ENCODE peak calls at places on chromosome 10, in six cellular contexts. J is Calu3, T is left ventricle myocardium inferior, M is progenitor cell of endocrine pancreas, V is lower leg skin, D is B cell. Q is an unnamed sample.

GRCh38 chr10:44963772-44964633 is 4.4 kb downstream of the RASSF4 start:
- DNase-seq in J (peak), T (peak), M (no peak), V (no peak), D (no peak), Q (peak)

GRCh38 chr10:18659784-18660561 is 742 bp downstream of the ARL5B start:
- DNase-seq in J (peak), T (no peak), M (no peak), V (no peak), D (no peak), Q (peak)

GRCh38 chr10:21030096-21030495 is 133.0 kb upstream of the NEBL start:
- DNase-seq in J (peak), T (no peak), M (no peak), V (no peak), D (no peak), Q (no peak)

GRCh38 chr10:113095419-113095818 is 145.4 kb downstream of the TCF7L2 start:
- DNase-seq in J (no peak), T (no peak), M (no peak), V (no peak), D (no peak), Q (no peak)

GRCh38 chr10:76879116-76879706 is 758.4 kb downstream of the KCNMA1 start:
- DNase-seq in J (no peak), T (no peak), M (no peak), V (no peak), D (no peak), Q (no peak)

GRCh38 chr10:6920072-6921019 is 340.3 kb upstream of the PRKCQ start:
- DNase-seq in J (peak), T (peak), M (peak), V (peak), D (peak), Q (peak)

GRCh38 chr10:113680172-113681111 is 730 bp downstream of the CASP7 start:
- DNase-seq in J (peak), T (peak), M (no peak), V (peak), D (peak), Q (peak)

GRCh38 chr10:132129431-132129830 is 57.3 kb upstream of the DPYSL4 start:
- DNase-seq in J (no peak), T (peak), M (no peak), V (no peak), D (no peak), Q (no peak)

GRCh38 chr10:36462194-36462593 is 663.2 kb upstream of the ANKRD30A start:
- DNase-seq in J (no peak), T (no peak), M (no peak), V (peak), D (no peak), Q (no peak)

GRCh38 chr10:25222085-25222660 is 47.4 kb downstream of the GPR158 start:
- DNase-seq in J (no peak), T (no peak), M (no peak), V (no peak), D (no peak), Q (no peak)

GRCh38 chr10:25231751-25232150 is 57.0 kb downstream of the GPR158 start:
- DNase-seq in J (no peak), T (no peak), M (no peak), V (no peak), D (no peak), Q (no peak)

GRCh38 chr10:25232229-25232628 is 57.4 kb downstream of the GPR158 start:
- DNase-seq in J (no peak), T (no peak), M (no peak), V (no peak), D (no peak), Q (no peak)

DNA sequence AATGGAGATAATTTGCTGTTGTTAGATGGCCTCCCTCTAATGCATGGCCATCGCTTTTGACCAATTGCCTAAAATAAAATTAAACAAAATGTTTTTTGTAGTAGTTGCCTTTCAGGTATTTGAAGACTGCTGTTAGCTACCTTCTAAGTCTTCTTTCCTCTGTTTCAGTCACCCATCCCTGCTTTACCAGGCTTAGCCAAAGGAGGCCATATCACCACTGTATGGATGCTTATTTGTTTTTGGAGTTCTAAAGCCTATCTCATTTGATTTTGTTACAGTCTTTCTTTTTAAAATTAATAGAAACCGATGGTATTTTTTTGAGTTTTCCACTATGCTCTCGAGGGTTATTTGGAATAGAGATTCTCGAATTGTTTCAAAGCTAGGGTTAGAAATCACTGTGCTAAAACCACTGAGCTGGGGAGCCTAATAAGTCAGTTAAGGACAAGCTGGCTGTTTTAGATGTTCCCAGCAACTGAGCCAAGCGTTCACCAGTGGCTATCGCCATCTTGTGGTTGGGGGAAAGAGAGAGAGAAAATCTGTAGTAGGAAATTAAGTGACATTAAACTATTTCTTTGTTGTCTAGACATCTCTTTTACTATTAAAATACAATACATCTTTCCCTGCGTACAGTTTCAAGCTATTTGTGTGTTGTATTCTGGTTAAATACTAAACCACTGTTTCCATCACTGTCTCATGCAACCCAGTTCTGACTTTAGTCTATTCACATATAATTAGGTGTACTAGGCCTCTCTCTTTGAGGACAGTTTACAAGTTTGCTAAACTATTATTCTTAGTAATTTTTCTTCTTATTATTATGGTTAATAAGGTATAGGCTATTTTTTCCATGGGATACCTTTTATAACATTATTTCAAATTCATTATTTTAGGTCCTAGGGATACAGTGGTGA is 52.2 kb downstream of the GPR158 start:
- DNase-seq in J (peak), T (no peak), M (no peak), V (no peak), D (no peak), Q (peak)
- TF ChIP-seq CTCF in J (peak), T (peak), M (peak), V (no peak), D (peak), Q (no peak)

GRCh38 chr10:68331455-68332258 is at the start of gene HNRNPH3:
- DNase-seq in J (peak), T (peak), M (peak), V (peak), D (peak), Q (peak)
- TF ChIP-seq CTCF in J (no peak), T (peak), M (peak), V (no peak), D (no peak), Q (no peak)

DNA sequence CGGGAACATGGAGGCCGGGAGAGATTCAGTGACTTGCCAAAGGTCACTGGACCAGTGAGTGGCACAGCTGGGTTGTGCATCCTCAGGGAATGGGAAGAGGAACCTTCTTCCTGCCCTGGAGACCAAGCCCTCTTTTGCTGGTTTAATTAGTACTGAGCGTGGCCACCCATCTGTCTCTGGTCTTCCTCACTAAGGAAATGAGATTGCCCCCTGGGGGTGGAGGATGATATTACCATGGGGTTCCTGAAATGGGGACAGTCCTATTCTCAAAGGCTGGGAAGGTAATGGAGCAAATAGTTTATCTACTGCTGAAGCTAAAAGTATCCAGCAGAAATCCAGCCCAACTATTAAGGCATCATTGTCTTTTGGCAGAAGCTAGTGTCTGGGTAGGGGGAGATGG is 98.6 kb upstream of the FGFR2 start:
- DNase-seq in J (peak), T (no peak), M (no peak), V (no peak), D (no peak), Q (no peak)
- TF ChIP-seq CTCF in J (peak), T (peak), M (peak), V (no peak), D (peak), Q (no peak)

GRCh38 chr10:3689871-3690510 is 95.0 kb downstream of the KLF6 start:
- DNase-seq in J (no peak), T (no peak), M (no peak), V (no peak), D (no peak), Q (no peak)
- TF ChIP-seq CTCF in J (no peak), T (no peak), M (no peak), V (no peak), D (no peak), Q (no peak)

GRCh38 chr10:23035569-23035968 is 59.8 kb upstream of the MSRB2 start:
- DNase-seq in J (peak), T (no peak), M (no peak), V (no peak), D (no peak), Q (no peak)
- TF ChIP-seq CTCF in J (peak), T (peak), M (peak), V (no peak), D (no peak), Q (no peak)

DNA sequence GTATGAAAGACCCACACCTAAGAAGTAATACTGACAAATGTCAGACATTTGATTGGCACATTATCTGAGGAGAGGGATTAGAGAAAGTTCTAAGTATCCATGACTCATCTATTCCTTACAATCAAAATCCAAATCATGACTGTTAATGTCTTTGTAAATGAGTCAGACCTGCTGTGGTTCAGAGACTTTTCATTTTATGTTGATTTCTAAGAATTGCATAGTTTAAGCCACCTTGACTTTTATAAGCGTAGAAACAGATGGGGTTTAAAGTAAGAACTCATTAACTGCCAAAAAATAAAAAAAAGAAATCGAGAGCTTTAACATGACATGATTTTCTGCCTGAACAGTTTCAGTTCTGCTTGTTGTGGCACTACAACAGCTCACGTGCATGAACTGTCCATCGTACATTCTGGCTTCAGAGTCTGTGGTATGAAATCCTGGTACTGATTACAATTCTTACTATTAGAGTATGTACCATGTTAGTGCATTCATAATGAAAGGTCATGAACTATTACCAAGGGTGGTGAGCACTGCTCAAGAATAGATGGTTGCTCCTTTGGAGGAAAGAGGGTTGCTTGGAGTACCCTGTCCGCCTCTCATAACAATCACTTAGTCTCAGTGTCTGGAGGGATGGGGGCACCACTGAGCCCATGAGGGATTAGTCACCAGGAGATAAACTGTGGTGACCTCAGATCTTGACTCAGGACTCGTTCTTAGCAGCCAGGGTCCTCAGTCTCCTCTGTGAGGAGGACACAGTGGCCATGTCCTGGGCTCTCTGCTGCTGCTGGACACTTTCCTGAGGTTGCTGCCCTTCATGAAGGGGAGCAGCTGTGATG is 42.2 kb downstream of the ACSM6 start:
- DNase-seq in J (no peak), T (no peak), M (no peak), V (no peak), D (no peak), Q (no peak)
- TF ChIP-seq CTCF in J (no peak), T (no peak), M (no peak), V (no peak), D (no peak), Q (no peak)

Q was measured in lung.